ENCODE peak calls at places on chromosomes 12 and 14, in five cellular contexts. R, T, P, B and M are unnamed samples.

GRCh38 chr12:29610473-29611174 is 113.1 kb upstream of the OVCH1 start:
- DNase-seq in T (peak; percentile 7), B (no peak), P (peak; percentile 36), R (no peak), M (no peak)

GRCh38 chr14:22448905-22449611 is 140.0 kb downstream of the DAD1 start:
- DNase-seq in P (no peak), T (no peak), B (no peak), R (no peak), M (no peak)

GRCh38 chr12:2248087-2248900 is 195.5 kb downstream of the CACNA1C start:
- DNase-seq in P (no peak), R (no peak), B (no peak), T (no peak), M (no peak)

GRCh38 chr12:117111386-117112267 is 12.4 kb upstream of the TESC start:
- DNase-seq in R (no peak), B (no peak), T (no peak), P (no peak), M (no peak)

GRCh38 chr12:106889326-106889725 is 66.4 kb upstream of the TMEM263 start:
- DNase-seq in T (no peak), B (no peak), P (no peak), R (no peak), M (no peak)

GRCh38 chr14:50397461-50398196 is 948 bp upstream of the CDKL1 start:
- DNase-seq in P (no peak), T (no peak), B (no peak), R (no peak), M (peak; percentile 35)

GRCh38 chr14:67622675-67623074 is 3.0 kb downstream of the ARG2 start:
- DNase-seq in T (no peak), R (no peak), P (no peak), B (peak; percentile 64), M (no peak)

GRCh38 chr12:32507559-32508276 is 108.4 kb downstream of the FGD4 start:
- DNase-seq in T (no peak), B (no peak), R (no peak), P (no peak), M (no peak)

GRCh38 chr12:56941299-56942017 is 7.2 kb upstream of the SDR9C7 start:
- DNase-seq in R (no peak), P (no peak), T (no peak), B (no peak), M (no peak)

GRCh38 chr14:97458302-97459137 is 661.3 kb downstream of the VRK1 start:
- DNase-seq in B (peak; percentile 5), R (peak; percentile 38), T (no peak), P (peak; percentile 91), M (no peak)

GRCh38 chr12:80622271-80622670 is 85.2 kb upstream of the MYF6 start:
- DNase-seq in R (no peak), B (no peak), T (no peak), P (no peak), M (no peak)

GRCh38 chr12:50188280-50188781 is 21.2 kb upstream of the CERS5 start:
- DNase-seq in T (no peak), R (no peak), B (no peak), P (no peak), M (no peak)

GRCh38 chr12:104695453-104696148 is 238.9 kb downstream of the CHST11 start:
- DNase-seq in B (no peak), R (no peak), P (peak; percentile 94), T (no peak), M (no peak)

GRCh38 chr12:44217146-44217883 is 381.4 kb downstream of the TMEM117 start:
- DNase-seq in T (no peak), R (no peak), B (no peak), P (no peak), M (no peak)

GRCh38 chr12:100521958-100522357 is 48.3 kb downstream of the NR1H4 start:
- DNase-seq in R (no peak), P (no peak), B (no peak), T (no peak), M (no peak)

GRCh38 chr12:65825573-65826512 is 1.6 kb downstream of the HMGA2 start:
- DNase-seq in R (peak; percentile 45), P (no peak), B (no peak), T (no peak), M (no peak)

GRCh38 chr14:68552597-68552996 is 240.3 kb downstream of the ZFP36L1 start:
- DNase-seq in B (no peak), T (no peak), P (no peak), R (no peak), M (no peak)

GRCh38 chr12:52916225-52916624 is 11.3 kb upstream of the KRT8 start:
- DNase-seq in P (no peak), B (no peak), R (no peak), T (no peak), M (no peak)

GRCh38 chr14:106733771-106734170 is 1207.4 kb downstream of the TMEM121 start:
- DNase-seq in R (no peak), B (no peak), P (no peak), T (no peak), M (no peak)

GRCh38 chr14:103362780-103363179 is 22.4 kb upstream of the MARK3 start:
- DNase-seq in R (no peak), T (no peak), P (no peak), B (no peak), M (no peak)

GRCh38 chr12:9163392-9163791 is 44.8 kb downstream of the PZP start:
- DNase-seq in P (no peak), B (peak; percentile 3), T (no peak), R (no peak), M (no peak)

GRCh38 chr12:21852251-21852650 is 77.7 kb upstream of the KCNJ8 start:
- DNase-seq in B (no peak), T (no peak), R (no peak), P (no peak), M (no peak)

GRCh38 chr14:36662543-36663403 is 1.1 kb downstream of the PAX9 start:
- DNase-seq in B (no peak), R (no peak), P (no peak), T (no peak), M (no peak)

GRCh38 chr12:60094436-60094835 is 498.6 kb downstream of the SLC16A7 start:
- DNase-seq in T (no peak), R (no peak), P (no peak), B (no peak), M (no peak)

GRCh38 chr12:75135021-75135420 is 74.6 kb downstream of the KCNC2 start:
- DNase-seq in R (no peak), P (no peak), T (no peak), B (no peak), M (no peak)

GRCh38 chr14:93430889-93431670 is at the start of gene UNC79:
- DNase-seq in B (peak; percentile 70), R (no peak), P (no peak), T (peak; percentile 72), M (peak; percentile 65)

GRCh38 chr12:116687888-116688287 is 50.0 kb downstream of the SPRING1 start:
- DNase-seq in T (no peak), R (no peak), B (no peak), P (no peak), M (no peak)

GRCh38 chr14:67188326-67188725 is 914 bp upstream of the GARIN2 start:
- DNase-seq in P (no peak), R (no peak), B (no peak), T (no peak), M (no peak)

GRCh38 chr14:43105305-43105704 is 1401.8 kb downstream of the FSCB start:
- DNase-seq in B (no peak), R (no peak), P (peak; percentile 4), T (no peak), M (no peak)

GRCh38 chr14:103056322-103057027 is 874 bp downstream of the CDC42BPB start:
- DNase-seq in R (peak; percentile 55), T (no peak), P (no peak), B (no peak), M (no peak)

GRCh38 chr12:51888316-51889215 is 663 bp downstream of the ANKRD33 start:
- DNase-seq in R (no peak), T (no peak), P (no peak), B (no peak), M (no peak)

GRCh38 chr12:92898755-92899154 is 30.3 kb downstream of the EEA1 start:
- DNase-seq in T (no peak), P (no peak), R (no peak), B (no peak), M (no peak)